ENCODE peak calls at places on chromosomes 4 and X, in nine cellular contexts. I, H, J, Y, O, N, W, L and Z are unnamed samples.

GRCh38 chr4:176425035-176425434 is 105.3 kb downstream of the SPCS3 start:
- DNase-seq in Y (no peak), L (peak; percentile 56), N (peak; percentile 77), W (peak; percentile 63), I (no peak), J (no peak), O (no peak), H (no peak), Z (no peak)

GRCh38 chr4:78410651-78411050 is 140.9 kb upstream of the ANXA3 start:
- DNase-seq in H (no peak), I (no peak), W (no peak), N (peak; percentile 25), O (no peak), J (no peak), L (peak; percentile 15), Y (no peak), Z (no peak)

GRCh38 chr4:6071959-6072720 is 53.9 kb upstream of the C4orf50 start:
- DNase-seq in N (no peak), J (no peak), L (peak; percentile 4), W (no peak), O (no peak), Y (no peak), H (no peak), I (no peak), Z (no peak)

GRCh38 chrX:27715610-27716009 is 92.2 kb upstream of the MAGEB10 start:
- DNase-seq in L (no peak), Y (no peak), I (no peak), H (no peak), O (no peak), N (peak; percentile 45), J (no peak), W (no peak), Z (no peak)

GRCh38 chr4:17232575-17233253 is 279.2 kb downstream of the QDPR start:
- DNase-seq in I (no peak), N (no peak), H (no peak), W (no peak), J (peak; percentile 1), L (peak; percentile 79), O (no peak), Y (no peak), Z (peak; percentile 85)

GRCh38 chr4:47075241-47075640 is 43.9 kb downstream of the GABRB1 start:
- DNase-seq in L (no peak), I (no peak), J (no peak), O (no peak), W (peak; percentile 9), N (peak; percentile 51), H (no peak), Y (no peak), Z (peak; percentile 35)

GRCh38 chrX:12360389-12360788 is 222.1 kb downstream of the FRMPD4 start:
- DNase-seq in H (no peak), O (peak; percentile 28), L (peak; percentile 5), Y (no peak), W (peak; percentile 81), J (no peak), I (no peak), N (peak; percentile 78), Z (peak; percentile 63)

GRCh38 chrX:154738013-154738738 is 12.7 kb downstream of the GAB3 start:
- DNase-seq in O (no peak), N (peak; percentile 70), W (peak; percentile 52), L (peak; percentile 83), I (no peak), H (peak; percentile 29), J (no peak), Y (no peak), Z (peak; percentile 85)

GRCh38 chr4:122758033-122758432 is 25.5 kb downstream of the BBS12 start:
- DNase-seq in N (peak; percentile 61), H (no peak), I (no peak), W (no peak), O (no peak), L (peak; percentile 69), J (peak; percentile 28), Y (no peak), Z (peak; percentile 68)

GRCh38 chr4:155787113-155787710 is 28.4 kb downstream of the GUCY1B1 start:
- DNase-seq in J (peak; percentile 44), L (peak; percentile 73), W (peak; percentile 51), O (no peak), I (peak; percentile 32), N (peak; percentile 74), H (no peak), Y (peak; percentile 28), Z (peak; percentile 80)

GRCh38 chr4:153365003-153365402 is 20.5 kb downstream of the MND1 start:
- DNase-seq in O (no peak), I (no peak), Y (no peak), J (no peak), H (no peak), W (no peak), N (no peak), L (no peak), Z (no peak)

GRCh38 chrX:119391279-119391678 is 7.9 kb upstream of the SLC25A43 start:
- DNase-seq in L (peak; percentile 58), N (peak; percentile 62), O (no peak), Y (peak; percentile 22), I (no peak), H (peak; percentile 30), W (peak; percentile 16), J (peak; percentile 23), Z (peak; percentile 37)

GRCh38 chrX:152897216-152898144 is at the start of gene ZNF185:
- DNase-seq in Y (no peak), W (no peak), H (no peak), N (peak; percentile 76), J (no peak), I (no peak), L (peak; percentile 13), O (no peak), Z (no peak)

GRCh38 chrX:10015711-10016515 is 48.8 kb downstream of the CLDN34 start:
- DNase-seq in J (no peak), W (no peak), N (peak; percentile 25), O (no peak), L (peak; percentile 69), Y (no peak), H (no peak), I (no peak), Z (peak; percentile 31)

GRCh38 chr4:152773953-152774352 is 5.6 kb downstream of the TIGD4 start:
- DNase-seq in W (no peak), Y (no peak), J (no peak), I (no peak), O (no peak), H (no peak), L (no peak), N (no peak), Z (no peak)

GRCh38 chr4:8646296-8647093 is 53.9 kb downstream of the CPZ start:
- DNase-seq in Y (no peak), O (no peak), N (no peak), H (no peak), W (no peak), I (no peak), J (no peak), L (no peak), Z (no peak)

GRCh38 chr4:131063878-131064277 is 1967.9 kb downstream of the C4orf33 start:
- DNase-seq in O (no peak), H (no peak), Y (no peak), L (no peak), N (peak; percentile 2), J (no peak), I (no peak), W (no peak), Z (peak; percentile 32)

DNA sequence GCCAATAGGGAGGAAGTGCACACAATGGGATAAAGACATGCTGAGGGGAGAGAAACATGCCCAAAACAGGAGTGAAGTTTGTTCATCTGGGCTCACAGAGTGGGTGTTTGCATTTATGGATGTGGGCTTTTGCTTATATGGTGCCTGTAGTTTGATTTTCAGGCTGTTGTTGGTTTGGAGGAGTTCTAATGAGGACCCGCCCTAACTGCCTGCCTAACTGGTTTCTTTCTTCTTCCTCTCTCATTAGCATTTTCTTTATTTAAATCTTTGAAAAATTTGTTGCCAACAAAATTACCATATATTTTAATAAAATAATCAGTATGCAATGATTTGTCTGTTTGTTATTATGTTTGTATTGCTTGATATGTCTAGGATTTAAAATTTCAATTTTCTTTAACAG is 1965.8 kb downstream of the C4orf33 start:
- DNase-seq in J (no peak), Y (no peak), I (no peak), O (no peak), L (no peak), H (no peak), N (no peak), W (no peak), Z (no peak)
- H3K9me3 ChIP-seq in J (no peaks in the 10 kb centered on the region), Y (peaks cover 32% of the 10 kb centered on the region), I (peaks cover 5% of the 10 kb centered on the region), O (no peaks in the 10 kb centered on the region), L (no peaks in the 10 kb centered on the region), H (no peaks in the 10 kb centered on the region), N (no peaks in the 10 kb centered on the region), W (no peaks in the 10 kb centered on the region), Z (no peaks in the 10 kb centered on the region)

DNA sequence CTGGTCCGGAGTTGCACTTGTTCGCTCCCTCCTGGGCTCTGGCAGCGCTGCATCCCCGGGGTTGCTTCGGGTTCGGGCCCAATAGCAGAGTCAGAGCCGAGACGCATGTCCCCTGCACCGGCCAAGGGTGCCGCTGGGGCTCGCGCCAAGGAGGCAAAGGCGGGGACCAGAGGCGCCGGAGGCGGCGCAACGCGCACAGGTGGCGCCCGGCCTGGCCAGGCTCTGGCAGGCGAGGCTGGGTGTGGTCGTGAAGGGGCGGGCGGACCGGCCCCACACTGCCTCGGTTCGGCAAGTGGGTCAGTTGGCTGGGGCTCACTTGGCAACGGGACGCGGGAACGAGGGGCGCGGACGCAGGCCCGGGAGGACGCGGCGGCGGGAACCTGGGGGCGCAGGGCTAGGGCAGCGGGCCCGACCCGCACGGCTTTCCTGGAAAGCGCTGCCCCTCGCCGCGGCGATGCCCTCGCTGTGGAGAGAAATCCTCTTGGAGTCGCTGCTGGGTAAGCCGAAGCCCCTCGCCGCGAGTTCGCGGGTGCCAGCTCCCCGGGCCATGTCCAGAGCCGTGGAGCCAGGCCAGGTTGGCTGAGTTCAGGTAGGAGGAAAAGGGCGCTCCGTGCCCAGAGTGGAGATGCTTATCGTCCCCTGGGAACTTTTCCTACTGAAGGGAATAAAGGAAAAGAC is at the start of gene CWH43:
- DNase-seq in N (peak; percentile 61), O (no peak), Y (no peak), L (no peak), I (no peak), W (no peak), J (no peak), H (no peak), Z (no peak)
- TF ChIP-seq EZH2 in N (no peak), O (peak; percentile 68), Y (no peak), L (no peak), I (peak; percentile 19), W (no peak), J (no peak), H (no peak), Z (peak; percentile 62)

DNA sequence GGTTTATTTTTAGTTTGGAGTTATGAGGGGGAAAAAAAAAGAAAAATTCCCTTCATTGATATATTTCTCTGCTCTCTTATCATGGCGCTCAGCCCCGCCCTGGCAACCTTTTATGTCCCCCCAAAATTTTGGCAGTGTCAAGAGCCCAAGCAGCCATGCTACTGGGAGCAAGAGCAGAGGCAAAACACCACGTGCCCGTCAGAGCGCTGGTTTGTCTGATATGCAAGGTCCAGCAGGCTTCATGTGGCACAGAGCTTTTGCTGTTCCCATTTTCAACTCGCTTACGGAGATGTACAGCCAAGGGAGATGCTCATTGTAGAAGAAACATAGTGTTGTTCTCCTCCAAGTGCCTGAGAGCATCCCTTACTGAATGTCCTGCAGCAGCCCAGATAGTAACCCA is 27.3 kb downstream of the SLITRK2 start:
- DNase-seq in L (no peak), J (no peak), H (no peak), O (no peak), Y (no peak), W (no peak), N (no peak), I (no peak), Z (no peak)
- H3K9me3 ChIP-seq in L (no peaks in the 10 kb centered on the region), J (no peaks in the 10 kb centered on the region), H (no peaks in the 10 kb centered on the region), O (peaks cover 2% of the 10 kb centered on the region), Y (peaks cover 11% of the 10 kb centered on the region), W (peaks cover 19% of the 10 kb centered on the region), N (no peaks in the 10 kb centered on the region), I (no peaks in the 10 kb centered on the region), Z (no peaks in the 10 kb centered on the region)

GRCh38 chrX:104255465-104255864 is 732 bp upstream of the ESX1 start:
- DNase-seq in J (no peak), L (no peak), H (no peak), O (no peak), W (peak; percentile 2), Y (no peak), N (no peak), I (no peak), Z (no peak)
- TF ChIP-seq EZH2 in J (no peak), L (no peak), H (no peak), O (peak; percentile 73), W (no peak), Y (no peak), N (no peak), I (no peak), Z (peak; percentile 23)